ENCODE peak calls at places on chromosomes 3 and 15, in six cellular contexts. D, B, T, N, O and J are unnamed samples.

GRCh38 chr15:64430000-64430735 is 30.2 kb upstream of the ZNF609 start:
- DNase-seq in D (peak), B (peak), T (peak), N (no peak), O (peak), J (peak)

GRCh38 chr15:74830868-74831267 is 4.4 kb downstream of the CPLX3 start:
- DNase-seq in D (no peak), B (no peak), T (no peak), N (no peak), O (no peak), J (peak)

GRCh38 chr3:63964287-63965073 is 52.3 kb upstream of the SCAANT1 start:
- DNase-seq in D (no peak), B (no peak), T (no peak), N (no peak), O (no peak), J (no peak)

GRCh38 chr3:68997887-68998286 is 15.6 kb downstream of the EOGT start:
- DNase-seq in D (no peak), B (no peak), T (no peak), N (no peak), O (no peak), J (no peak)

GRCh38 chr3:141477224-141477623 is 9.6 kb upstream of the RASA2 start:
- DNase-seq in D (no peak), B (peak), T (peak), N (no peak), O (no peak), J (peak)

GRCh38 chr15:92391640-92392039 is 2.0 kb upstream of the ST8SIA2 start:
- DNase-seq in D (no peak), B (peak), T (peak), N (no peak), O (no peak), J (no peak)

GRCh38 chr3:197186887-197187588 is 111.4 kb downstream of the DLG1 start:
- DNase-seq in D (no peak), B (peak), T (peak), N (no peak), O (peak), J (peak)

GRCh38 chr3:81726735-81727134 is 34.7 kb downstream of the GBE1 start:
- DNase-seq in D (no peak), B (peak), T (no peak), N (no peak), O (no peak), J (peak)

GRCh38 chr3:107426223-107426622 is 49.0 kb downstream of the CCDC54 start:
- DNase-seq in D (no peak), B (no peak), T (no peak), N (no peak), O (no peak), J (no peak)

GRCh38 chr15:55897560-55898336 is 95.7 kb downstream of the NEDD4 start:
- DNase-seq in D (no peak), B (peak), T (peak), N (peak), O (no peak), J (peak)

GRCh38 chr15:48143856-48144255 is 23.1 kb downstream of the SLC24A5 start:
- DNase-seq in D (no peak), B (peak), T (no peak), N (no peak), O (no peak), J (no peak)

GRCh38 chr3:194772241-194773000 is 86.7 kb downstream of the FAM43A start:
- DNase-seq in D (no peak), B (no peak), T (no peak), N (no peak), O (no peak), J (no peak)

GRCh38 chr3:196533260-196533681 is 18.1 kb upstream of the SMCO1 start:
- DNase-seq in D (no peak), B (no peak), T (no peak), N (peak), O (no peak), J (no peak)